ENCODE peak calls at places on chromosome 2, in ten cellular contexts. R, D, V, Y, S, H, T, E, X and W are unnamed samples.

GRCh38 chr2:10260130-10260529 is 42.6 kb upstream of the HPCAL1 start:
- DNase-seq in R (no peak), D (no peak), V (no peak), Y (peak; percentile 29), S (no peak), H (no peak), T (no peak), E (no peak), X (no peak), W (no peak)

GRCh38 chr2:100886054-100886453 is 66.1 kb downstream of the NPAS2 start:
- DNase-seq in R (no peak), D (no peak), V (no peak), Y (no peak), S (no peak), H (no peak), T (no peak), E (peak; percentile 37), X (no peak), W (no peak)

GRCh38 chr2:200335657-200336056 is 29.2 kb downstream of the SPATS2L start:
- DNase-seq in R (no peak), D (no peak), V (no peak), Y (no peak), S (no peak), H (no peak), T (no peak), E (no peak), X (no peak), W (no peak)

GRCh38 chr2:240506406-240507059 is 51.3 kb downstream of the ANKMY1 start:
- DNase-seq in R (no peak), D (no peak), V (no peak), Y (no peak), S (no peak), H (no peak), T (no peak), E (no peak), X (no peak), W (no peak)

GRCh38 chr2:84970266-84970955 is 550 bp upstream of the KCMF1 start:
- DNase-seq in R (peak; percentile 62), D (peak; percentile 76), V (peak; percentile 85), Y (peak; percentile 70), S (peak; percentile 65), H (no peak), T (peak; percentile 74), E (peak; percentile 63), X (peak; percentile 33), W (no peak)

GRCh38 chr2:2572393-2573204 is 241.5 kb upstream of the MYT1L start:
- DNase-seq in R (no peak), D (no peak), V (no peak), Y (no peak), S (no peak), H (no peak), T (no peak), E (no peak), X (no peak), W (no peak)

GRCh38 chr2:60437080-60437765 is 116.2 kb downstream of the BCL11A start:
- DNase-seq in R (no peak), D (no peak), V (no peak), Y (no peak), S (no peak), H (no peak), T (no peak), E (no peak), X (no peak), W (no peak)

GRCh38 chr2:232103140-232103737 is 141.7 kb downstream of the DIS3L2 start:
- DNase-seq in R (no peak), D (no peak), V (no peak), Y (no peak), S (no peak), H (no peak), T (no peak), E (peak; percentile 34), X (no peak), W (no peak)

GRCh38 chr2:159094173-159094737 is 125.8 kb downstream of the TANC1 start:
- DNase-seq in R (peak; percentile 79), D (no peak), V (no peak), Y (no peak), S (peak; percentile 64), H (no peak), T (no peak), E (peak; percentile 63), X (no peak), W (peak; percentile 82)

GRCh38 chr2:158509928-158510797 is 53.4 kb downstream of the PKP4 start:
- DNase-seq in R (no peak), D (no peak), V (peak; percentile 19), Y (no peak), S (no peak), H (no peak), T (no peak), E (peak; percentile 52), X (no peak), W (peak; percentile 67)

GRCh38 chr2:238895901-238896600 is 48.2 kb downstream of the TWIST2 start:
- DNase-seq in R (peak; percentile 86), D (no peak), V (no peak), Y (no peak), S (peak; percentile 61), H (peak; percentile 51), T (peak; percentile 35), E (peak; percentile 78), X (no peak), W (peak; percentile 88)

GRCh38 chr2:105238664-105239240 is 2.8 kb upstream of the GPR45 start:
- DNase-seq in R (no peak), D (no peak), V (no peak), Y (no peak), S (no peak), H (no peak), T (no peak), E (no peak), X (no peak), W (no peak)

GRCh38 chr2:200852605-200853004 is 11.9 kb downstream of the CLK1 start:
- DNase-seq in R (no peak), D (no peak), V (no peak), Y (no peak), S (no peak), H (no peak), T (no peak), E (no peak), X (no peak), W (no peak)

GRCh38 chr2:117879003-117879402 is 64.5 kb downstream of the DDX18 start:
- DNase-seq in R (no peak), D (no peak), V (no peak), Y (no peak), S (no peak), H (no peak), T (no peak), E (no peak), X (no peak), W (no peak)

GRCh38 chr2:124973396-124973795 is 948.3 kb downstream of the CNTNAP5 start:
- DNase-seq in R (no peak), D (no peak), V (no peak), Y (no peak), S (no peak), H (peak; percentile 26), T (no peak), E (no peak), X (no peak), W (no peak)

GRCh38 chr2:227551804-227552203 is 46.9 kb upstream of the SCYGR2 start:
- DNase-seq in R (no peak), D (peak; percentile 74), V (no peak), Y (no peak), S (no peak), H (no peak), T (no peak), E (no peak), X (no peak), W (no peak)

DNA sequence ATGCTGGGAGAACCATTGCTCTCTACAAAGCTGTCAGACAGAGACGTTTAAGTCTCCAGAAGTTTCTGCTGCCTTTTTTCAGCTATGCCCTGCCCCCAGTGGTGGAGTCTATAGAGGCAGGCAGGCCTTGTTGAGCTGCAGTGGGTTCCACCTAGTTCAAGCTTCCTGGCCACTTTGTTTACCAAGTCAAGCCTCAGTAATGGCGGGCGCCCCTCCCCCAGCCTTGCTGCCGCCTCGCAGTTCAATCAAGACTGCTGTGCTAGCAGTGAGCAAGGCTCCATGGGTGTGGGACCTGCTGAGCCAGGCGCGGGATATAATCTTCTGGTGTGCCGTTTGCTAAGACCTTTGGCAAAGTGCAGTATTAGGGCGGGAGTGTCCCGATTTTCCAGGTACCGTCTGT is 52.7 kb upstream of the SCYGR2 start:
- DNase-seq in R (no peak), D (no peak), V (peak; percentile 31), Y (no peak), S (no peak), H (no peak), T (no peak), E (no peak), X (no peak), W (no peak)
- TF ChIP-seq CTCF in R (no peak), D (no peak), V (peak; percentile 42), Y (no peak), S (no peak), H (peak; percentile 10), T (no peak), E (peak; percentile 50), X (no peak), W (peak; percentile 34)

GRCh38 chr2:222483513-222484039 is 59.2 kb downstream of the SGPP2 start:
- DNase-seq in R (no peak), D (no peak), V (peak; percentile 9), Y (no peak), S (no peak), H (no peak), T (no peak), E (no peak), X (no peak), W (no peak)
- TF ChIP-seq CTCF in R (no peak), D (no peak), V (no peak), Y (peak; percentile 18), S (no peak), H (peak; percentile 17), T (no peak), E (no peak), X (no peak), W (no peak)

GRCh38 chr2:48566582-48566981 is 36.6 kb downstream of the STON1 start:
- DNase-seq in R (no peak), D (no peak), V (no peak), Y (no peak), S (no peak), H (no peak), T (peak; percentile 19), E (peak; percentile 53), X (no peak), W (peak; percentile 31)
- TF ChIP-seq CTCF in R (no peak), D (no peak), V (no peak), Y (peak; percentile 42), S (no peak), H (peak; percentile 59), T (peak; percentile 10), E (peak; percentile 74), X (no peak), W (peak; percentile 45)

DNA sequence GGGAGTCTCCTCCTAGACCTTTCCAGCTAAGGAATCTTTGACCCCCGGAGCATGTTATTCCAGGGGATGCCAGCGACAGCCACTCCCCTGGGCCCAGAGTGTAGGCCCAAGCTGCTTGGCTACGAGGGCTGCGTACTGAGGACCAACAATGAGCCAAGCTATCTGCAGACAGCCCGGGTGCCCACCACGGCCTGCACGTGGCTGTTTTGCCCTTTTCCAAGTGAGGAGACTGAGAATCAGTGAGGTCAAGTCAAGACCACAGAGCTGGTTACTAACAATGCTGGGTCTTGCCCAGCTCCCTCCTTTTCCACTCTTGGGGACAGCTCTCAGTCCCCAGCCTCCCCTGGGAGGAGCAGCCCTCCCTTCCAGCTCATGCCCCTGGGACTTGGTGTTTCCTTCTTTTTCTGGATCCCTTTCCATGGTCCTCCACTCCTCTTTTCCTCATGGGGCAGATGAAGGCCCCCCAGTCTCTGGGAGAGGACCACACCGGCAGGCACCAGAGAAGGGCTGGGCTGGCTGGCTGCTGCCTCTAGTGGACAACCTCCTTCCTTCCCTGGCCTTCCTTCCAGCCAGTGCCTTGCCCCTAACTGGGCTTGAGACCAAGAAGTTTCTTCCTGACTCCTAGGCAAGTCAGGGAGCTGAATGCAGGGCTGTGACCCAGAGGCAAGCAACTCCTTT is 550 bp upstream of the MALL start:
- DNase-seq in R (no peak), D (peak; percentile 41), V (no peak), Y (no peak), S (peak; percentile 55), H (no peak), T (peak; percentile 43), E (peak; percentile 71), X (no peak), W (peak; percentile 35)
- TF ChIP-seq CTCF in R (no peak), D (peak; percentile 38), V (peak; percentile 22), Y (peak; percentile 65), S (peak; percentile 7), H (peak; percentile 72), T (peak; percentile 30), E (peak; percentile 82), X (no peak), W (peak; percentile 73)